ENCODE peak calls at places on chromosomes 3 and 15, in nine cellular contexts. A, B, U, W, Q, T, G, F and I are unnamed samples.
A peak's percentile ranks its signal among the peaks of the same experiment; 100 is the strongest.

GRCh38 chr3:177470200-177470941 is 273.1 kb upstream of the TBL1XR1 start:
- DNase-seq in Q (no peak), G (no peak), F (no peak), B (no peak), W (no peak), A (no peak), T (no peak), U (peak; percentile 55), I (no peak)

GRCh38 chr3:150620002-150620689 is 17.0 kb downstream of the SELENOT start:
- DNase-seq in B (no peak), G (no peak), F (no peak), A (no peak), T (no peak), Q (no peak), U (no peak), W (no peak), I (no peak)

GRCh38 chr3:123096701-123097100 is 29.9 kb downstream of the PDIA5 start:
- DNase-seq in B (no peak), T (no peak), Q (no peak), W (no peak), G (no peak), A (no peak), U (no peak), F (no peak), I (no peak)

GRCh38 chr15:51866161-51866560 is 36.7 kb downstream of the TMOD3 start:
- DNase-seq in U (no peak), W (no peak), B (no peak), F (no peak), G (no peak), Q (no peak), A (no peak), T (no peak), I (no peak)

GRCh38 chr15:100106732-100107131 is 235.0 kb downstream of the ADAMTS17 start:
- DNase-seq in A (no peak), U (no peak), B (no peak), T (no peak), Q (no peak), W (no peak), G (no peak), F (no peak), I (no peak)

GRCh38 chr15:40425681-40426080 is 15.1 kb upstream of the BAHD1 start:
- DNase-seq in T (no peak), F (no peak), B (no peak), U (no peak), Q (no peak), G (no peak), A (no peak), W (no peak), I (no peak)

GRCh38 chr15:31079519-31079918 is 22.0 kb downstream of the TRPM1 start:
- DNase-seq in A (no peak), U (peak; percentile 92), Q (no peak), B (no peak), G (no peak), W (no peak), F (no peak), T (no peak), I (no peak)

GRCh38 chr15:40582726-40583246 is 11.3 kb upstream of the KNL1 start:
- DNase-seq in B (no peak), Q (no peak), F (peak; percentile 10), U (peak; percentile 17), A (no peak), T (no peak), G (no peak), W (no peak), I (no peak)

GRCh38 chr15:76393614-76394013 is 57.0 kb downstream of the ISL2 start:
- DNase-seq in G (no peak), F (peak; percentile 19), Q (no peak), A (no peak), T (no peak), B (no peak), W (no peak), U (no peak), I (no peak)

GRCh38 chr15:88738796-88739195 is 64.4 kb upstream of the ACAN start:
- DNase-seq in B (no peak), W (no peak), G (no peak), Q (no peak), U (no peak), A (no peak), T (no peak), F (no peak), I (no peak)

GRCh38 chr15:37744521-37744920 is 189.9 kb upstream of the TMCO5A start:
- DNase-seq in G (no peak), A (no peak), W (no peak), F (no peak), Q (no peak), B (no peak), T (no peak), U (no peak), I (no peak)

GRCh38 chr3:17742092-17742836 is at the start of gene TBC1D5:
- DNase-seq in A (peak; percentile 69), Q (peak; percentile 99), T (peak; percentile 94), U (peak; percentile 98), W (peak; percentile 98), G (peak; percentile 89), B (peak; percentile 91), F (peak; percentile 77), I (peak; percentile 94)

GRCh38 chr15:90449206-90449735 is 61.2 kb downstream of the IQGAP1 start:
- DNase-seq in G (no peak), A (no peak), F (no peak), T (no peak), B (no peak), Q (no peak), W (no peak), U (no peak), I (no peak)

GRCh38 chr15:35397027-35397426 is 148.9 kb downstream of the DPH6 start:
- DNase-seq in F (no peak), W (no peak), Q (no peak), T (no peak), B (no peak), A (no peak), U (no peak), G (no peak), I (no peak)

GRCh38 chr15:73926191-73927002 is at the start of gene LOXL1:
- DNase-seq in G (peak; percentile 61), U (peak; percentile 83), Q (no peak), W (no peak), T (peak; percentile 71), A (no peak), B (peak; percentile 64), F (peak; percentile 56), I (peak; percentile 67)

GRCh38 chr15:73927476-73928240 is 1.4 kb downstream of the LOXL1 start:
- DNase-seq in B (peak; percentile 78), A (peak; percentile 70), T (peak; percentile 74), Q (peak; percentile 19), U (peak; percentile 75), W (no peak), F (peak; percentile 45), G (no peak), I (peak; percentile 61)

GRCh38 chr15:73928241-73928579 is 1.9 kb downstream of the LOXL1 start:
- DNase-seq in F (no peak), T (no peak), Q (no peak), W (no peak), U (no peak), A (no peak), B (no peak), G (no peak), I (no peak)

GRCh38 chr15:73928971-73929627 is 2.8 kb downstream of the LOXL1 start:
- DNase-seq in B (no peak), G (no peak), U (no peak), Q (no peak), A (no peak), W (no peak), F (no peak), T (no peak), I (no peak)

GRCh38 chr15:73927003-73927475 is 777 bp downstream of the LOXL1 start:
- DNase-seq in B (peak; percentile 72), F (peak; percentile 27), T (peak; percentile 65), A (peak; percentile 43), G (peak; percentile 41), U (peak; percentile 28), W (no peak), Q (no peak), I (no peak)
- TF ChIP-seq CTCF in B (no peak), F (no peak), T (no peak), A (no peak), G (no peak), U (no peak), W (no peak), Q (no peak), I (no peak)

DNA sequence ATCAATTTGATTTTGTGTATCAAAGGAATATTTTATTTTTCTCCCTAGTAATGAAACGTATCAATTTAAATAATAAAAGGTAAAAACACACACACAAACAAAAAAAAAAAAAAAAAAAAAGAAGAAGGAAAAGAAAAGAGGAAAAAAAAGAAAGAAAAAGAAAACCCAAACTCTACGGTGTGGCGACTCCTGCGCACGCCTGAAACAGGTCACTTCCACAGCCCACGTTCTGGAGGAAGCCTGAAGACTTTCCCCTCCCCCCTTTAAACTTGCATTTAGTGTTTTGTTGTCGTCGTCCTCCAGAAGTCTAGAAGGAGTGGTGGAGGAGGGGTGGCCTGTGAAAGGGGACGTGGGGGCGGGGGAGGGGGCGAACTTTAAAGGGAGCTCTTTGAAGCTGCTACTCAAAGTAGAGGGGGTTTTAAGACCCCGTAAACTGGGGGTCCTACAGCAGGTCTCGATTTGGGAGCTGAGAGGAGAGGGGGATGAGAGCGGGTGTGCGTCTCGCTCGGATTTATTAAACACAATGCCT is 2.3 kb upstream of the TLE3 start:
- DNase-seq in T (no peak), U (no peak), A (no peak), Q (peak; percentile 43), G (no peak), B (no peak), F (no peak), W (peak; percentile 36), I (no peak)
- TF ChIP-seq CTCF in T (no peak), U (no peak), A (no peak), Q (no peak), G (no peak), B (no peak), F (no peak), W (no peak), I (no peak)

GRCh38 chr15:74839526-74840395 is 3.2 kb downstream of the ULK3 start:
- DNase-seq in Q (no peak), G (no peak), F (no peak), W (peak; percentile 60), T (peak; percentile 56), U (no peak), A (no peak), B (no peak), I (no peak)
- TF ChIP-seq CTCF in Q (no peak), G (no peak), F (no peak), W (peak; percentile 73), T (no peak), U (no peak), A (no peak), B (no peak), I (no peak)

DNA sequence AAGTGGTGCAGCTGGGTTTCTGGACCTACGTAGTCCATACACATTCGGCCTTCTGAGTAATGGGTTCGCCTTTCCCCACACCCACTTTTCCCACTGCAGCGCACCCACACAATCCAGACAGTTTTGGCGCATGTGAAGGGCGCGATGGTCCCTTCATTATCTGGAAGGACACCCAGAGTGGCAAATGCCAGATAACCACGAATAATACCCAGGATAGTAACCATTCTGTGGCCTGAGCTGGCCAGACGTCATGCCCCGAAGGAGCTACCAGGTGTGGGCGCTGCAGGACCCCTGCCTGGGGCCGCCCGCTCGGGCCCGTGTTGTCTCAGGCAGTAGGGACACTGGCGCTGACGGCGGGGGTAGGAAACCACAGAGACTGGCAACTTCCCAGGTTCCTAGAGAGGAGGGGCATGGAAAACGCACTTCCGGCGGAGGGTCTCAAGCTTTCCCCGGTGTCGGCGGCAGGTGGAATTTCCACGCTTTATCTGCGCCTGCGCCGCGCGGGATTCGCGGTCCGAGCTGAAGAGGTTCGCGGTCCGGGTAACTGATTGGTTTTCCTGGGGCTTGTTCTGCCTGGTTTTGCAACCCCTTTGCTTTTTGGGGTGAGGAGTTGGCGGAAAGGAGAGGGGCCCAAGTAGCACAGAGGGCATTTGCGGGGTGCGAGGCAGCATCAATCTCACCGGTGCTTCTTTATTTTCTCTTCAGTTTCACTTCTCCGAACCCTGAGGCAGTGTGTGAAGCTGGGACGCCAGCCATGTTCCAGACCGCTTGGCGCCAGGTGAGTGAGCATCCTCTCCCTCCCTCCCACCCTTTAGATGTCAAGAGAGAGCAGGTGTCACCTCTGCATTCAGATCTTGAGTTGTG is at the start of gene ZNF620:
- DNase-seq in U (peak; percentile 27), B (peak; percentile 86), G (peak; percentile 77), Q (peak; percentile 66), A (peak; percentile 35), T (peak; percentile 88), F (peak; percentile 88), W (peak; percentile 14), I (no peak)
- TF ChIP-seq CTCF in U (no peak), B (peak; percentile 26), G (peak; percentile 53), Q (peak; percentile 58), A (no peak), T (no peak), F (peak; percentile 51), W (no peak), I (peak; percentile 23)